ENCODE peak calls at places on chromosomes 4 and X, in four cellular contexts. E, O, K and J are unnamed samples.

GRCh38 chr4:159447296-159447695 is 344.4 kb downstream of the RAPGEF2 start:
- DNase-seq in E (no peak), O (no peak), K (no peak), J (no peak)

GRCh38 chrX:81316163-81316562 is 114.3 kb downstream of the SH3BGRL start:
- DNase-seq in E (no peak), O (peak), K (no peak), J (no peak)

GRCh38 chr4:84151574-84151973 is 347.5 kb downstream of the NKX6-1 start:
- DNase-seq in E (peak), O (no peak), K (no peak), J (no peak)

GRCh38 chr4:107757860-107758476 is 37.9 kb upstream of the PAPSS1 start:
- DNase-seq in E (no peak), O (peak), K (no peak), J (no peak)

GRCh38 chr4:80077639-80078038 is 4.6 kb upstream of the ANTXR2 start:
- DNase-seq in E (no peak), O (peak), K (no peak), J (no peak)

GRCh38 chr4:8906991-8907595 is 35.5 kb upstream of the HMX1 start:
- DNase-seq in E (peak), O (no peak), K (no peak), J (no peak)

GRCh38 chr4:36243355-36244256 is 708 bp downstream of the ARAP2 start:
- DNase-seq in E (peak), O (peak), K (peak), J (no peak)

GRCh38 chr4:183721207-183722081 is 62.4 kb downstream of the TRAPPC11 start:
- DNase-seq in E (peak), O (peak), K (peak), J (no peak)

GRCh38 chrX:150984164-150984824 is 1.2 kb downstream of the HMGB3 start:
- DNase-seq in E (no peak), O (no peak), K (no peak), J (peak)

GRCh38 chr4:108690738-108691137 is 40.3 kb downstream of the OSTC start:
- DNase-seq in E (no peak), O (no peak), K (no peak), J (no peak)

GRCh38 chrX:153984351-153985178 is 12.0 kb downstream of the TMEM187 start:
- DNase-seq in E (peak), O (no peak), K (no peak), J (no peak)

GRCh38 chr4:1975880-1976279 is 32.9 kb downstream of the NELFA start:
- DNase-seq in E (no peak), O (no peak), K (no peak), J (no peak)

GRCh38 chr4:151672996-151673395 is 87.8 kb downstream of the GATB start:
- DNase-seq in E (no peak), O (no peak), K (no peak), J (no peak)

GRCh38 chr4:189367832-189368231 is 572.8 kb upstream of the FRG1 start:
- DNase-seq in E (no peak), O (no peak), K (no peak), J (no peak)

GRCh38 chrX:1212532-1212931 is at the start of gene CRLF2:
- DNase-seq in E (no peak), O (no peak), K (no peak), J (no peak)

GRCh38 chrX:95893632-95894031 is 791.0 kb upstream of the DIAPH2 start:
- DNase-seq in E (no peak), O (no peak), K (no peak), J (no peak)

GRCh38 chr4:7968262-7968896 is 28.7 kb upstream of the AFAP1 start:
- DNase-seq in E (no peak), O (no peak), K (no peak), J (no peak)

GRCh38 chr4:38302910-38303309 is 342.7 kb downstream of the PTTG2 start:
- DNase-seq in E (no peak), O (no peak), K (no peak), J (no peak)

GRCh38 chr4:117545042-117545441 is 459.7 kb upstream of the TRAM1L1 start:
- DNase-seq in E (no peak), O (no peak), K (no peak), J (no peak)

GRCh38 chr4:160159457-160159856 is 1056.6 kb downstream of the RAPGEF2 start:
- DNase-seq in E (no peak), O (no peak), K (peak), J (no peak)

GRCh38 chr4:144757969-144758368 is 112.0 kb downstream of the HHIP start:
- DNase-seq in E (no peak), O (peak), K (no peak), J (no peak)

GRCh38 chr4:77697860-77698599 is 92.4 kb downstream of the CXCL13 start:
- DNase-seq in E (peak), O (peak), K (no peak), J (no peak)

GRCh38 chrX:53824686-53825085 is 138.2 kb upstream of the HUWE1 start:
- DNase-seq in E (no peak), O (no peak), K (no peak), J (no peak)

GRCh38 chr4:156957558-156957957 is 14.0 kb downstream of the PDGFC start:
- DNase-seq in E (no peak), O (no peak), K (no peak), J (no peak)

GRCh38 chr4:76658231-76659102 is 223.4 kb downstream of the SHROOM3 start:
- DNase-seq in E (no peak), O (peak), K (no peak), J (no peak)

GRCh38 chr4:6926681-6927478 is 17.3 kb downstream of the TBC1D14 start:
- DNase-seq in E (no peak), O (peak), K (peak), J (no peak)

GRCh38 chr4:42302348-42302747 is 94.9 kb upstream of the SHISA3 start:
- DNase-seq in E (no peak), O (peak), K (no peak), J (no peak)

GRCh38 chrX:102808336-102808735 is 87.8 kb downstream of the GPRASP3 start:
- DNase-seq in E (no peak), O (peak), K (no peak), J (no peak)

GRCh38 chrX:109760241-109760921 is 27.3 kb upstream of the ACSL4 start:
- DNase-seq in E (no peak), O (no peak), K (no peak), J (no peak)

GRCh38 chr4:110059556-110060191 is 138.7 kb downstream of the ELOVL6 start:
- DNase-seq in E (no peak), O (peak), K (no peak), J (no peak)

GRCh38 chr4:130074096-130074495 is 978.1 kb downstream of the C4orf33 start:
- DNase-seq in E (peak), O (no peak), K (no peak), J (no peak)

GRCh38 chr4:143768007-143768591 is 67.6 kb upstream of the FREM3 start:
- DNase-seq in E (no peak), O (no peak), K (no peak), J (no peak)

GRCh38 chr4:147709999-147710398 is 21.9 kb upstream of the ARHGAP10 start:
- DNase-seq in E (no peak), O (peak), K (no peak), J (no peak)

GRCh38 chr4:109295081-109295480 is 7.4 kb downstream of the COL25A1 start:
- DNase-seq in E (no peak), O (no peak), K (no peak), J (no peak)

GRCh38 chr4:174314770-174315169 is 31.1 kb downstream of the CEP44 start:
- DNase-seq in E (no peak), O (peak), K (no peak), J (no peak)

GRCh38 chr4:40672528-40673522 is 43.2 kb upstream of the RBM47 start:
- DNase-seq in E (no peak), O (peak), K (peak), J (no peak)

GRCh38 chr4:1760521-1761001 is 32.5 kb upstream of the FGFR3 start:
- DNase-seq in E (no peak), O (no peak), K (no peak), J (no peak)

GRCh38 chr4:153248641-153249198 is 44.5 kb downstream of the TRIM2 start:
- DNase-seq in E (peak), O (no peak), K (peak), J (no peak)
- TF ChIP-seq CTCF in E (no peak), O (no peak), K (no peak), J (no peak)

GRCh38 chr4:676871-677235 is 2.5 kb downstream of the MYL5 start:
- DNase-seq in E (no peak), O (no peak), K (no peak), J (no peak)
- TF ChIP-seq CTCF in E (no peak), O (no peak), K (no peak), J (no peak)

GRCh38 chr4:82694892-82695291 is 103.7 kb downstream of the SCD5 start:
- DNase-seq in E (no peak), O (no peak), K (no peak), J (no peak)
- TF ChIP-seq CTCF in E (no peak), O (no peak), K (no peak), J (no peak)

GRCh38 chr4:154049457-154050181 is 260.7 kb upstream of the SFRP2 start:
- DNase-seq in E (no peak), O (no peak), K (no peak), J (no peak)
- TF ChIP-seq CTCF in E (no peak), O (no peak), K (no peak), J (no peak)